ENCODE peak calls at places on chromosome 3, in four cellular contexts. One of them, this sample, is unnamed.

GRCh38 chr3:101732240-101732641 is 7.8 kb downstream of the CEP97 start:
- DNase-seq in iris pigment epithelial cell: no peak
- DNase-seq in amygdala: peak
- DNase-seq in HuH-7: no peak
- DNase-seq in this sample: no peak

GRCh38 chr3:31692714-31693113 is 160.0 kb downstream of the STT3B start:
- DNase-seq in iris pigment epithelial cell: no peak
- DNase-seq in amygdala: no peak
- DNase-seq in HuH-7: no peak
- DNase-seq in this sample: no peak

GRCh38 chr3:134103470-134103869 is 73.7 kb upstream of the SLCO2A1 start:
- DNase-seq in iris pigment epithelial cell: no peak
- DNase-seq in amygdala: no peak
- DNase-seq in HuH-7: no peak
- DNase-seq in this sample: no peak

GRCh38 chr3:170107926-170108325 is 70.1 kb downstream of the GPR160 start:
- DNase-seq in iris pigment epithelial cell: peak
- DNase-seq in amygdala: no peak
- DNase-seq in HuH-7: no peak
- DNase-seq in this sample: no peak

GRCh38 chr3:96331341-96331740 is 483.1 kb upstream of the EPHA6 start:
- DNase-seq in iris pigment epithelial cell: no peak
- DNase-seq in amygdala: no peak
- DNase-seq in HuH-7: no peak
- DNase-seq in this sample: no peak

GRCh38 chr3:124832782-124833709 is 54.1 kb downstream of the ITGB5 start:
- DNase-seq in iris pigment epithelial cell: peak
- DNase-seq in amygdala: no peak
- DNase-seq in HuH-7: no peak
- DNase-seq in this sample: no peak

GRCh38 chr3:28114893-28115292 is 126.5 kb upstream of the CMC1 start:
- DNase-seq in iris pigment epithelial cell: no peak
- DNase-seq in amygdala: no peak
- DNase-seq in HuH-7: peak
- DNase-seq in this sample: no peak

GRCh38 chr3:69016102-69016501 is 2.6 kb upstream of the EOGT start:
- DNase-seq in iris pigment epithelial cell: no peak
- DNase-seq in amygdala: no peak
- DNase-seq in HuH-7: no peak
- DNase-seq in this sample: no peak

GRCh38 chr3:173725507-173725906 is 328.0 kb downstream of the NLGN1 start:
- DNase-seq in iris pigment epithelial cell: no peak
- DNase-seq in amygdala: no peak
- DNase-seq in HuH-7: no peak
- DNase-seq in this sample: no peak

GRCh38 chr3:33949074-33949473 is 150.6 kb downstream of the PDCD6IP start:
- DNase-seq in iris pigment epithelial cell: no peak
- DNase-seq in amygdala: no peak
- DNase-seq in HuH-7: no peak
- DNase-seq in this sample: no peak

GRCh38 chr3:188796122-188796631 is 375.6 kb upstream of the TPRG1 start:
- DNase-seq in iris pigment epithelial cell: peak
- DNase-seq in amygdala: no peak
- DNase-seq in HuH-7: no peak
- DNase-seq in this sample: no peak

GRCh38 chr3:46867550-46867898 is 4.3 kb upstream of the MYL3 start:
- DNase-seq in iris pigment epithelial cell: no peak
- DNase-seq in amygdala: peak
- DNase-seq in HuH-7: no peak
- DNase-seq in this sample: no peak

GRCh38 chr3:9229325-9229724 is 20.1 kb downstream of the SRGAP3 start:
- DNase-seq in iris pigment epithelial cell: no peak
- DNase-seq in amygdala: no peak
- DNase-seq in HuH-7: no peak
- DNase-seq in this sample: no peak

GRCh38 chr3:88150771-88151170 is 1.0 kb downstream of the C3orf38 start:
- DNase-seq in iris pigment epithelial cell: no peak
- DNase-seq in amygdala: no peak
- DNase-seq in HuH-7: no peak
- DNase-seq in this sample: no peak

GRCh38 chr3:180295811-180296210 is 259.1 kb upstream of the PEX5L start:
- DNase-seq in iris pigment epithelial cell: no peak
- DNase-seq in amygdala: no peak
- DNase-seq in HuH-7: no peak
- DNase-seq in this sample: no peak

This sample was measured in DMS79.